ENCODE peak calls at places on chromosomes 5 and 9, in ten cellular contexts. One of them, this sample, is unnamed.

GRCh38 chr9:115018547-115019435 is 88.4 kb upstream of the TNFSF8 start:
- DNase-seq in posterior cingulate gyrus: no peak
- DNase-seq in GM19239: no peak
- DNase-seq in glomerular endothelial cell: no peak
- DNase-seq in CD8-positive, alpha-beta memory T cell: no peak
- DNase-seq in left colon: no peak
- DNase-seq in skeletal muscle cell: peak
- DNase-seq in A673: no peak
- DNase-seq in stimulated activated CD8-positive, alpha-beta memory T cell treated with anti-CD3 and anti-CD28 coated beads, Interleukin-15, amount 100 ng/mL, for 1 hour: no peak
- DNase-seq in NCI-H1105: no peak
- DNase-seq in this sample: no peak

GRCh38 chr5:132746592-132747063 is 598 bp upstream of the CCNI2 start:
- DNase-seq in A673: peak
- DNase-seq in posterior cingulate gyrus: no peak
- DNase-seq in stimulated activated CD8-positive, alpha-beta memory T cell treated with anti-CD3 and anti-CD28 coated beads, Interleukin-15, amount 100 ng/mL, for 1 hour: peak
- DNase-seq in CD8-positive, alpha-beta memory T cell: no peak
- DNase-seq in skeletal muscle cell: no peak
- DNase-seq in NCI-H1105: no peak
- DNase-seq in GM19239: no peak
- DNase-seq in left colon: peak
- DNase-seq in glomerular endothelial cell: no peak
- DNase-seq in this sample: peak

GRCh38 chr9:2299843-2300205 is 284.7 kb downstream of the SMARCA2 start:
- DNase-seq in A673: no peak
- DNase-seq in left colon: no peak
- DNase-seq in GM19239: no peak
- DNase-seq in glomerular endothelial cell: no peak
- DNase-seq in skeletal muscle cell: no peak
- DNase-seq in posterior cingulate gyrus: no peak
- DNase-seq in NCI-H1105: no peak
- DNase-seq in CD8-positive, alpha-beta memory T cell: no peak
- DNase-seq in stimulated activated CD8-positive, alpha-beta memory T cell treated with anti-CD3 and anti-CD28 coated beads, Interleukin-15, amount 100 ng/mL, for 1 hour: no peak
- DNase-seq in this sample: no peak

GRCh38 chr5:135156715-135157404 is 122.8 kb upstream of the PITX1 start:
- DNase-seq in skeletal muscle cell: no peak
- DNase-seq in stimulated activated CD8-positive, alpha-beta memory T cell treated with anti-CD3 and anti-CD28 coated beads, Interleukin-15, amount 100 ng/mL, for 1 hour: no peak
- DNase-seq in CD8-positive, alpha-beta memory T cell: no peak
- DNase-seq in GM19239: no peak
- DNase-seq in NCI-H1105: no peak
- DNase-seq in A673: no peak
- DNase-seq in glomerular endothelial cell: no peak
- DNase-seq in posterior cingulate gyrus: no peak
- DNase-seq in left colon: no peak
- DNase-seq in this sample: no peak

GRCh38 chr5:1936413-1936812 is 53.7 kb upstream of the IRX4 start:
- DNase-seq in A673: no peak
- DNase-seq in CD8-positive, alpha-beta memory T cell: no peak
- DNase-seq in stimulated activated CD8-positive, alpha-beta memory T cell treated with anti-CD3 and anti-CD28 coated beads, Interleukin-15, amount 100 ng/mL, for 1 hour: no peak
- DNase-seq in posterior cingulate gyrus: no peak
- DNase-seq in skeletal muscle cell: no peak
- DNase-seq in GM19239: no peak
- DNase-seq in NCI-H1105: no peak
- DNase-seq in left colon: no peak
- DNase-seq in glomerular endothelial cell: no peak
- DNase-seq in this sample: no peak

GRCh38 chr5:52491071-52491828 is 296.5 kb upstream of the ITGA1 start:
- DNase-seq in stimulated activated CD8-positive, alpha-beta memory T cell treated with anti-CD3 and anti-CD28 coated beads, Interleukin-15, amount 100 ng/mL, for 1 hour: no peak
- DNase-seq in glomerular endothelial cell: no peak
- DNase-seq in posterior cingulate gyrus: no peak
- DNase-seq in NCI-H1105: peak
- DNase-seq in CD8-positive, alpha-beta memory T cell: no peak
- DNase-seq in left colon: no peak
- DNase-seq in skeletal muscle cell: no peak
- DNase-seq in GM19239: no peak
- DNase-seq in A673: no peak
- DNase-seq in this sample: peak

GRCh38 chr5:148990817-148991216 is 72.0 kb downstream of the SH3TC2 start:
- DNase-seq in GM19239: no peak
- DNase-seq in CD8-positive, alpha-beta memory T cell: no peak
- DNase-seq in skeletal muscle cell: no peak
- DNase-seq in stimulated activated CD8-positive, alpha-beta memory T cell treated with anti-CD3 and anti-CD28 coated beads, Interleukin-15, amount 100 ng/mL, for 1 hour: no peak
- DNase-seq in A673: no peak
- DNase-seq in left colon: no peak
- DNase-seq in glomerular endothelial cell: no peak
- DNase-seq in NCI-H1105: no peak
- DNase-seq in posterior cingulate gyrus: no peak
- DNase-seq in this sample: no peak

GRCh38 chr9:68648971-68649370 is 56.1 kb upstream of the PIP5K1B start:
- DNase-seq in CD8-positive, alpha-beta memory T cell: no peak
- DNase-seq in NCI-H1105: no peak
- DNase-seq in left colon: no peak
- DNase-seq in GM19239: no peak
- DNase-seq in posterior cingulate gyrus: no peak
- DNase-seq in A673: no peak
- DNase-seq in skeletal muscle cell: no peak
- DNase-seq in glomerular endothelial cell: no peak
- DNase-seq in stimulated activated CD8-positive, alpha-beta memory T cell treated with anti-CD3 and anti-CD28 coated beads, Interleukin-15, amount 100 ng/mL, for 1 hour: no peak
- DNase-seq in this sample: no peak

GRCh38 chr5:139488269-139488668 is 5.7 kb upstream of the STING1 start:
- DNase-seq in left colon: no peak
- DNase-seq in stimulated activated CD8-positive, alpha-beta memory T cell treated with anti-CD3 and anti-CD28 coated beads, Interleukin-15, amount 100 ng/mL, for 1 hour: no peak
- DNase-seq in NCI-H1105: no peak
- DNase-seq in A673: no peak
- DNase-seq in skeletal muscle cell: no peak
- DNase-seq in GM19239: no peak
- DNase-seq in CD8-positive, alpha-beta memory T cell: no peak
- DNase-seq in glomerular endothelial cell: no peak
- DNase-seq in posterior cingulate gyrus: no peak
- DNase-seq in this sample: peak

GRCh38 chr5:115097236-115097635 is 72.5 kb downstream of the TRIM36 start:
- DNase-seq in left colon: no peak
- DNase-seq in skeletal muscle cell: no peak
- DNase-seq in posterior cingulate gyrus: no peak
- DNase-seq in A673: no peak
- DNase-seq in CD8-positive, alpha-beta memory T cell: no peak
- DNase-seq in glomerular endothelial cell: no peak
- DNase-seq in NCI-H1105: no peak
- DNase-seq in stimulated activated CD8-positive, alpha-beta memory T cell treated with anti-CD3 and anti-CD28 coated beads, Interleukin-15, amount 100 ng/mL, for 1 hour: no peak
- DNase-seq in GM19239: no peak
- DNase-seq in this sample: no peak

GRCh38 chr5:32453916-32454315 is 9.4 kb upstream of the ZFR start:
- DNase-seq in posterior cingulate gyrus: no peak
- DNase-seq in glomerular endothelial cell: no peak
- DNase-seq in skeletal muscle cell: no peak
- DNase-seq in CD8-positive, alpha-beta memory T cell: no peak
- DNase-seq in GM19239: no peak
- DNase-seq in A673: no peak
- DNase-seq in left colon: no peak
- DNase-seq in NCI-H1105: no peak
- DNase-seq in stimulated activated CD8-positive, alpha-beta memory T cell treated with anti-CD3 and anti-CD28 coated beads, Interleukin-15, amount 100 ng/mL, for 1 hour: no peak
- DNase-seq in this sample: no peak

GRCh38 chr9:121816449-121816817 is 165.0 kb downstream of the DAB2IP start:
- DNase-seq in glomerular endothelial cell: no peak
- DNase-seq in GM19239: no peak
- DNase-seq in stimulated activated CD8-positive, alpha-beta memory T cell treated with anti-CD3 and anti-CD28 coated beads, Interleukin-15, amount 100 ng/mL, for 1 hour: no peak
- DNase-seq in NCI-H1105: no peak
- DNase-seq in skeletal muscle cell: no peak
- DNase-seq in A673: no peak
- DNase-seq in posterior cingulate gyrus: no peak
- DNase-seq in left colon: no peak
- DNase-seq in CD8-positive, alpha-beta memory T cell: no peak
- DNase-seq in this sample: no peak

GRCh38 chr9:89677696-89678393 is 73.0 kb downstream of the GADD45G start:
- DNase-seq in posterior cingulate gyrus: no peak
- DNase-seq in CD8-positive, alpha-beta memory T cell: no peak
- DNase-seq in skeletal muscle cell: peak
- DNase-seq in NCI-H1105: peak
- DNase-seq in stimulated activated CD8-positive, alpha-beta memory T cell treated with anti-CD3 and anti-CD28 coated beads, Interleukin-15, amount 100 ng/mL, for 1 hour: no peak
- DNase-seq in A673: peak
- DNase-seq in left colon: no peak
- DNase-seq in GM19239: no peak
- DNase-seq in glomerular endothelial cell: no peak
- DNase-seq in this sample: peak